ENCODE peak calls at places on chromosome 1, in ten cellular contexts. One of them, this sample, is unnamed.

GRCh38 chr1:89701746-89702241 is 68.9 kb downstream of the LRRC8C start:
- DNase-seq in heart right ventricle: no peak
- DNase-seq in astrocyte: peak
- DNase-seq in transverse colon: no peak
- DNase-seq in OCI-LY7: no peak
- DNase-seq in mucosa of descending colon: no peak
- DNase-seq in GM12864: no peak
- DNase-seq in fibroblast of lung: peak
- DNase-seq in fibroblast of mammary gland: no peak
- DNase-seq in spleen: no peak
- DNase-seq in this sample: no peak

GRCh38 chr1:227192163-227192562 is 126.1 kb downstream of the CDC42BPA start:
- DNase-seq in heart right ventricle: peak
- DNase-seq in astrocyte: peak
- DNase-seq in transverse colon: peak
- DNase-seq in OCI-LY7: no peak
- DNase-seq in mucosa of descending colon: no peak
- DNase-seq in GM12864: no peak
- DNase-seq in fibroblast of lung: peak
- DNase-seq in fibroblast of mammary gland: peak
- DNase-seq in spleen: no peak
- DNase-seq in this sample: peak

GRCh38 chr1:90727917-90728655 is 11.0 kb upstream of the BARHL2 start:
- DNase-seq in heart right ventricle: no peak
- DNase-seq in astrocyte: no peak
- DNase-seq in transverse colon: no peak
- DNase-seq in OCI-LY7: no peak
- DNase-seq in mucosa of descending colon: no peak
- DNase-seq in GM12864: no peak
- DNase-seq in fibroblast of lung: no peak
- DNase-seq in fibroblast of mammary gland: no peak
- DNase-seq in spleen: no peak
- DNase-seq in this sample: no peak

GRCh38 chr1:14571810-14572767 is 26.4 kb upstream of the KAZN start:
- DNase-seq in heart right ventricle: no peak
- DNase-seq in astrocyte: no peak
- DNase-seq in transverse colon: no peak
- DNase-seq in OCI-LY7: peak
- DNase-seq in mucosa of descending colon: no peak
- DNase-seq in GM12864: peak
- DNase-seq in fibroblast of lung: no peak
- DNase-seq in fibroblast of mammary gland: peak
- DNase-seq in spleen: no peak
- DNase-seq in this sample: no peak

GRCh38 chr1:4303303-4303702 is 351.1 kb upstream of the AJAP1 start:
- DNase-seq in heart right ventricle: no peak
- DNase-seq in astrocyte: no peak
- DNase-seq in transverse colon: no peak
- DNase-seq in OCI-LY7: no peak
- DNase-seq in mucosa of descending colon: no peak
- DNase-seq in GM12864: no peak
- DNase-seq in fibroblast of lung: no peak
- DNase-seq in fibroblast of mammary gland: no peak
- DNase-seq in spleen: no peak
- DNase-seq in this sample: no peak

GRCh38 chr1:24702511-24703293 is 42.5 kb upstream of the CLIC4 start:
- DNase-seq in heart right ventricle: peak
- DNase-seq in astrocyte: peak
- DNase-seq in transverse colon: no peak
- DNase-seq in OCI-LY7: no peak
- DNase-seq in mucosa of descending colon: no peak
- DNase-seq in GM12864: no peak
- DNase-seq in fibroblast of lung: peak
- DNase-seq in fibroblast of mammary gland: peak
- DNase-seq in spleen: no peak
- DNase-seq in this sample: no peak

GRCh38 chr1:36156329-36157114 is 562 bp downstream of the MAP7D1 start:
- DNase-seq in heart right ventricle: peak
- DNase-seq in astrocyte: no peak
- DNase-seq in transverse colon: peak
- DNase-seq in OCI-LY7: peak
- DNase-seq in mucosa of descending colon: peak
- DNase-seq in GM12864: no peak
- DNase-seq in fibroblast of lung: peak
- DNase-seq in fibroblast of mammary gland: no peak
- DNase-seq in spleen: peak
- DNase-seq in this sample: no peak

GRCh38 chr1:92623187-92623778 is 136.6 kb upstream of the GFI1 start:
- DNase-seq in heart right ventricle: no peak
- DNase-seq in astrocyte: peak
- DNase-seq in transverse colon: no peak
- DNase-seq in OCI-LY7: peak
- DNase-seq in mucosa of descending colon: no peak
- DNase-seq in GM12864: no peak
- DNase-seq in fibroblast of lung: peak
- DNase-seq in fibroblast of mammary gland: peak
- DNase-seq in spleen: no peak
- DNase-seq in this sample: no peak

GRCh38 chr1:36733748-36734147 is 251.0 kb upstream of the CSF3R start:
- DNase-seq in heart right ventricle: no peak
- DNase-seq in astrocyte: no peak
- DNase-seq in transverse colon: no peak
- DNase-seq in OCI-LY7: no peak
- DNase-seq in mucosa of descending colon: no peak
- DNase-seq in GM12864: no peak
- DNase-seq in fibroblast of lung: no peak
- DNase-seq in fibroblast of mammary gland: no peak
- DNase-seq in spleen: no peak
- DNase-seq in this sample: no peak

GRCh38 chr1:221284028-221284427 is 404.8 kb downstream of the HLX start:
- DNase-seq in heart right ventricle: no peak
- DNase-seq in astrocyte: peak
- DNase-seq in transverse colon: no peak
- DNase-seq in OCI-LY7: no peak
- DNase-seq in mucosa of descending colon: no peak
- DNase-seq in GM12864: no peak
- DNase-seq in fibroblast of lung: peak
- DNase-seq in fibroblast of mammary gland: peak
- DNase-seq in spleen: no peak
- DNase-seq in this sample: no peak

GRCh38 chr1:50080904-50081586 is 27.7 kb upstream of the ELAVL4 start:
- DNase-seq in heart right ventricle: no peak
- DNase-seq in astrocyte: no peak
- DNase-seq in transverse colon: no peak
- DNase-seq in OCI-LY7: peak
- DNase-seq in mucosa of descending colon: no peak
- DNase-seq in GM12864: no peak
- DNase-seq in fibroblast of lung: peak
- DNase-seq in fibroblast of mammary gland: no peak
- DNase-seq in spleen: no peak
- DNase-seq in this sample: no peak

GRCh38 chr1:64059556-64059955 is 143.9 kb upstream of the UBE2U start:
- DNase-seq in heart right ventricle: no peak
- DNase-seq in astrocyte: no peak
- DNase-seq in transverse colon: no peak
- DNase-seq in OCI-LY7: no peak
- DNase-seq in mucosa of descending colon: no peak
- DNase-seq in GM12864: no peak
- DNase-seq in fibroblast of lung: no peak
- DNase-seq in fibroblast of mammary gland: no peak
- DNase-seq in spleen: no peak
- DNase-seq in this sample: no peak

GRCh38 chr1:203652718-203653461 is 26.3 kb downstream of the ATP2B4 start:
- DNase-seq in heart right ventricle: no peak
- DNase-seq in astrocyte: no peak
- DNase-seq in transverse colon: no peak
- DNase-seq in OCI-LY7: no peak
- DNase-seq in mucosa of descending colon: no peak
- DNase-seq in GM12864: no peak
- DNase-seq in fibroblast of lung: no peak
- DNase-seq in fibroblast of mammary gland: no peak
- DNase-seq in spleen: no peak
- DNase-seq in this sample: no peak

GRCh38 chr1:158461534-158461933 is at the start of gene OR10K1:
- DNase-seq in heart right ventricle: no peak
- DNase-seq in astrocyte: no peak
- DNase-seq in transverse colon: no peak
- DNase-seq in OCI-LY7: no peak
- DNase-seq in mucosa of descending colon: no peak
- DNase-seq in GM12864: no peak
- DNase-seq in fibroblast of lung: no peak
- DNase-seq in fibroblast of mammary gland: no peak
- DNase-seq in spleen: no peak
- DNase-seq in this sample: no peak

GRCh38 chr1:56169856-56170255 is 409.5 kb downstream of the PLPP3 start:
- DNase-seq in heart right ventricle: no peak
- DNase-seq in astrocyte: peak
- DNase-seq in transverse colon: no peak
- DNase-seq in OCI-LY7: no peak
- DNase-seq in mucosa of descending colon: no peak
- DNase-seq in GM12864: no peak
- DNase-seq in fibroblast of lung: peak
- DNase-seq in fibroblast of mammary gland: peak
- DNase-seq in spleen: no peak
- DNase-seq in this sample: no peak

DNA sequence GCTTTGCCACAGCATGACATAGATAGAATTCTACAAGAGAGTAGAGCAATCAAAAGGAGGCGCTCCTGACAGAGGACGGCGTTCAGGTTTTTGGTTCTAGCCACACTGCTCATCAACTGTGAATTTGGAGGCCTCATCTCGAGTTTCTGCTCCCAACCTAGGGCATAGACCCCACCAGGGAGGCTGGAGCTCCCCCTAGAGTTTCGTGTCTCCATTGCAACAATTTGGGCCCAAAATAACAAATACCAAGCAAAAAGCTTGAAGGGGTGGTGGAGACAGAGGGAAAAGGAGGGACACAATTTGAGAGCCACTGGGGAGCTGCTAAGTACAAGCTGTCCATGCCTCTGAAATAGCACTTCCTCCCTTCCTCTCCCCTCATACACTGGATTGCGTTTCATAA is 297.0 kb downstream of the GPATCH2 start:
- DNase-seq in heart right ventricle: no peak
- DNase-seq in astrocyte: no peak
- DNase-seq in transverse colon: peak
- DNase-seq in OCI-LY7: peak
- DNase-seq in mucosa of descending colon: no peak
- DNase-seq in GM12864: peak
- DNase-seq in fibroblast of lung: peak
- DNase-seq in fibroblast of mammary gland: peak
- DNase-seq in spleen: no peak
- DNase-seq in this sample: no peak
- TF ChIP-seq CTCF in heart right ventricle: peak
- TF ChIP-seq CTCF in astrocyte: peak
- TF ChIP-seq CTCF in transverse colon: peak
- TF ChIP-seq CTCF in OCI-LY7: peak
- TF ChIP-seq CTCF in mucosa of descending colon: no peak
- TF ChIP-seq CTCF in GM12864: peak
- TF ChIP-seq CTCF in fibroblast of lung: peak
- TF ChIP-seq CTCF in fibroblast of mammary gland: peak
- TF ChIP-seq CTCF in spleen: no peak
- TF ChIP-seq CTCF in this sample: peak

GRCh38 chr1:155130272-155131006 is 2.8 kb downstream of the EFNA1 start:
- DNase-seq in heart right ventricle: no peak
- DNase-seq in astrocyte: no peak
- DNase-seq in transverse colon: no peak
- DNase-seq in OCI-LY7: no peak
- DNase-seq in mucosa of descending colon: no peak
- DNase-seq in GM12864: no peak
- DNase-seq in fibroblast of lung: no peak
- DNase-seq in fibroblast of mammary gland: no peak
- DNase-seq in spleen: no peak
- DNase-seq in this sample: no peak
- H3K4me3 ChIP-seq in heart right ventricle: peak
- H3K4me3 ChIP-seq in astrocyte: no peak
- H3K4me3 ChIP-seq in transverse colon: peak
- H3K4me3 ChIP-seq in OCI-LY7: no peak
- H3K4me3 ChIP-seq in mucosa of descending colon: no peak
- H3K4me3 ChIP-seq in GM12864: no peak
- H3K4me3 ChIP-seq in fibroblast of lung: no peak
- H3K4me3 ChIP-seq in fibroblast of mammary gland: no peak
- H3K4me3 ChIP-seq in spleen: no peak
- H3K4me3 ChIP-seq in this sample: no peak

GRCh38 chr1:220281159-220281574 is 8.9 kb upstream of the RAB3GAP2 start:
- DNase-seq in heart right ventricle: no peak
- DNase-seq in astrocyte: peak
- DNase-seq in transverse colon: no peak
- DNase-seq in OCI-LY7: no peak
- DNase-seq in mucosa of descending colon: no peak
- DNase-seq in GM12864: no peak
- DNase-seq in fibroblast of lung: peak
- DNase-seq in fibroblast of mammary gland: peak
- DNase-seq in spleen: no peak
- DNase-seq in this sample: no peak
- TF ChIP-seq CTCF in heart right ventricle: peak
- TF ChIP-seq CTCF in astrocyte: peak
- TF ChIP-seq CTCF in transverse colon: peak
- TF ChIP-seq CTCF in OCI-LY7: peak
- TF ChIP-seq CTCF in mucosa of descending colon: no peak
- TF ChIP-seq CTCF in GM12864: peak
- TF ChIP-seq CTCF in fibroblast of lung: peak
- TF ChIP-seq CTCF in fibroblast of mammary gland: peak
- TF ChIP-seq CTCF in spleen: no peak
- TF ChIP-seq CTCF in this sample: peak

GRCh38 chr1:44786841-44787426 is 1.0 kb downstream of the BEST4 start:
- DNase-seq in heart right ventricle: no peak
- DNase-seq in astrocyte: no peak
- DNase-seq in transverse colon: peak
- DNase-seq in OCI-LY7: no peak
- DNase-seq in mucosa of descending colon: no peak
- DNase-seq in GM12864: no peak
- DNase-seq in fibroblast of lung: no peak
- DNase-seq in fibroblast of mammary gland: no peak
- DNase-seq in spleen: no peak
- DNase-seq in this sample: no peak
- H3K4me3 ChIP-seq in heart right ventricle: no peak
- H3K4me3 ChIP-seq in astrocyte: no peak
- H3K4me3 ChIP-seq in transverse colon: no peak
- H3K4me3 ChIP-seq in OCI-LY7: no peak
- H3K4me3 ChIP-seq in mucosa of descending colon: no peak
- H3K4me3 ChIP-seq in GM12864: no peak
- H3K4me3 ChIP-seq in fibroblast of lung: no peak
- H3K4me3 ChIP-seq in fibroblast of mammary gland: no peak
- H3K4me3 ChIP-seq in spleen: no peak
- H3K4me3 ChIP-seq in this sample: no peak

GRCh38 chr1:2046225-2046917 is 3.8 kb upstream of the PRKCZ start:
- DNase-seq in heart right ventricle: peak
- DNase-seq in astrocyte: no peak
- DNase-seq in transverse colon: peak
- DNase-seq in OCI-LY7: peak
- DNase-seq in mucosa of descending colon: peak
- DNase-seq in GM12864: no peak
- DNase-seq in fibroblast of lung: peak
- DNase-seq in fibroblast of mammary gland: peak
- DNase-seq in spleen: peak
- DNase-seq in this sample: no peak
- TF ChIP-seq CTCF in heart right ventricle: peak
- TF ChIP-seq CTCF in astrocyte: peak
- TF ChIP-seq CTCF in transverse colon: peak
- TF ChIP-seq CTCF in OCI-LY7: peak
- TF ChIP-seq CTCF in mucosa of descending colon: peak
- TF ChIP-seq CTCF in GM12864: peak
- TF ChIP-seq CTCF in fibroblast of lung: peak
- TF ChIP-seq CTCF in fibroblast of mammary gland: peak
- TF ChIP-seq CTCF in spleen: peak
- TF ChIP-seq CTCF in this sample: peak